ENCODE peak calls at places on chromosomes 11 and 22, in five cellular contexts. P is suprapubic skin, U is K562, V is stomach, Y is spleen. Z is an unnamed sample.

GRCh38 chr22:37546436-37547248 is 13.6 kb upstream of the CDC42EP1 start:
- DNase-seq in P (no peak), U (no peak), Y (no peak), V (peak), Z (no peak)

GRCh38 chr11:117907276-117908110 is 21.7 kb downstream of the TMPRSS13 start:
- DNase-seq in P (peak), V (peak), Y (peak), U (peak), Z (peak)

GRCh38 chr11:66317322-66317765 is 500 bp upstream of the CD248 start:
- DNase-seq in P (no peak), V (no peak), Y (peak), U (no peak), Z (peak)

GRCh38 chr11:43268786-43269185 is 43.0 kb upstream of the API5 start:
- DNase-seq in U (no peak), V (no peak), Y (no peak), P (no peak), Z (peak)

GRCh38 chr11:70703141-70704052 is 305.1 kb downstream of the CTTN start:
- DNase-seq in P (no peak), Y (peak), V (no peak), U (no peak), Z (no peak)

GRCh38 chr11:111631666-111632039 is 29.4 kb downstream of the SIK2 start:
- DNase-seq in V (no peak), Y (no peak), P (no peak), U (no peak), Z (no peak)

GRCh38 chr11:118607401-118608267 is at the start of gene PHLDB1:
- DNase-seq in U (peak), Y (peak), P (peak), V (peak), Z (peak)

GRCh38 chr11:65912840-65913239 is 6.0 kb downstream of the C11orf68 start:
- DNase-seq in U (no peak), P (no peak), Y (no peak), V (no peak), Z (no peak)

GRCh38 chr22:25622011-25622410 is 57.5 kb downstream of the GRK3 start:
- DNase-seq in P (no peak), Y (no peak), U (no peak), V (no peak), Z (no peak)

GRCh38 chr22:48245119-48245485 is 1482.7 kb downstream of the TBC1D22A start:
- DNase-seq in Y (peak), U (no peak), P (no peak), V (no peak), Z (no peak)

GRCh38 chr11:69674267-69674885 is 777 bp downstream of the LTO1 start:
- DNase-seq in P (no peak), U (peak), Y (no peak), V (peak), Z (no peak)

GRCh38 chr11:127493330-127493729 is 492.8 kb upstream of the KIRREL3 start:
- DNase-seq in U (peak), P (no peak), Y (no peak), V (no peak), Z (peak)

GRCh38 chr22:30905696-30906341 is 62.8 kb downstream of the MORC2 start:
- DNase-seq in V (no peak), U (no peak), P (no peak), Y (no peak), Z (no peak)

GRCh38 chr11:22349446-22349845 is 11.3 kb downstream of the SLC17A6 start:
- DNase-seq in U (no peak), Y (no peak), V (no peak), P (no peak), Z (peak)

GRCh38 chr11:74035264-74035663 is 26.4 kb upstream of the UCP3 start:
- DNase-seq in V (no peak), P (no peak), Y (no peak), U (no peak), Z (no peak)

GRCh38 chr11:3184732-3185347 is 19.7 kb upstream of the OSBPL5 start:
- DNase-seq in V (no peak), P (no peak), U (peak), Y (no peak), Z (no peak)

GRCh38 chr11:70468256-70469230 is 70.2 kb downstream of the CTTN start:
- DNase-seq in V (no peak), U (peak), Y (peak), P (no peak), Z (no peak)

GRCh38 chr11:128305588-128305987 is 281.8 kb downstream of the ETS1 start:
- DNase-seq in Y (no peak), P (no peak), U (no peak), V (no peak), Z (no peak)

GRCh38 chr11:117834068-117834810 is 9.7 kb upstream of the FXYD2 start:
- DNase-seq in Y (peak), P (no peak), U (no peak), V (peak), Z (no peak)

GRCh38 chr11:27770576-27770975 is 70.3 kb upstream of the BDNF start:
- DNase-seq in V (no peak), P (no peak), Y (no peak), U (no peak), Z (no peak)

GRCh38 chr11:106449756-106450155 is 372.3 kb downstream of the AASDHPPT start:
- DNase-seq in Y (no peak), P (no peak), U (no peak), V (no peak), Z (no peak)

GRCh38 chr11:46528445-46529085 is 65.3 kb downstream of the AMBRA1 start:
- DNase-seq in U (no peak), V (no peak), Y (no peak), P (no peak), Z (no peak)

GRCh38 chr11:75925785-75926164 is 110.8 kb downstream of the UVRAG start:
- DNase-seq in V (no peak), P (no peak), U (no peak), Y (no peak), Z (no peak)

GRCh38 chr11:13224324-13224723 is 53.3 kb upstream of the BMAL1 start:
- DNase-seq in Y (no peak), U (no peak), P (no peak), V (no peak), Z (no peak)

GRCh38 chr11:83545911-83546310 is 259.7 kb upstream of the CCDC90B start:
- DNase-seq in Y (no peak), V (no peak), U (no peak), P (no peak), Z (no peak)

GRCh38 chr11:90228056-90228455 is 5.2 kb upstream of the CHORDC1 start:
- DNase-seq in U (no peak), Y (no peak), P (no peak), V (no peak), Z (no peak)

GRCh38 chr11:83147895-83148294 is 9.0 kb upstream of the PCF11 start:
- DNase-seq in P (no peak), Y (no peak), V (no peak), U (peak), Z (no peak)

GRCh38 chr11:122863704-122864326 is 18.7 kb upstream of the JHY start:
- DNase-seq in V (no peak), P (no peak), U (peak), Y (no peak), Z (peak)

GRCh38 chr11:130383363-130384168 is 44.8 kb downstream of the ADAMTS8 start:
- DNase-seq in P (no peak), V (no peak), U (no peak), Y (no peak), Z (no peak)

GRCh38 chr11:31340903-31341572 is 28.5 kb downstream of the DCDC1 start:
- DNase-seq in Y (no peak), P (no peak), V (no peak), U (peak), Z (peak)

GRCh38 chr11:1343391-1344055 is 34.1 kb upstream of the TOLLIP start:
- DNase-seq in P (no peak), U (no peak), V (peak), Y (no peak), Z (no peak)

GRCh38 chr11:116691779-116692178 is 81.0 kb downstream of the BUD13 start:
- DNase-seq in P (peak), U (peak), V (peak), Y (peak), Z (peak)

GRCh38 chr11:5282652-5283051 is 12.9 kb upstream of the HBE1 start:
- DNase-seq in Y (no peak), P (no peak), U (no peak), V (no peak), Z (no peak)

GRCh38 chr11:5277807-5278206 is 8.1 kb upstream of the HBE1 start:
- DNase-seq in Y (no peak), U (no peak), P (no peak), V (no peak), Z (no peak)

GRCh38 chr11:5275369-5276110 is 5.8 kb upstream of the HBE1 start:
- DNase-seq in V (no peak), P (no peak), Y (no peak), U (peak), Z (no peak)

GRCh38 chr11:5280582-5281102 is 10.9 kb upstream of the HBE1 start:
- DNase-seq in U (peak), V (peak), P (no peak), Y (no peak), Z (no peak)

GRCh38 chr11:5279678-5280077 is 9.9 kb upstream of the HBE1 start:
- DNase-seq in Y (no peak), V (no peak), U (no peak), P (no peak), Z (no peak)
- TF ChIP-seq POLR2AphosphoS5 in Y (no peak), V (no peak), U (no peak), P (no peak), Z (no peak)

GRCh38 chr11:35485656-35486318 is 39.6 kb downstream of the PAMR1 start:
- DNase-seq in Y (peak), P (peak), U (peak), V (peak), Z (peak)

GRCh38 chr11:35486446-35486845 is 39.0 kb downstream of the PAMR1 start:
- DNase-seq in V (no peak), U (no peak), P (no peak), Y (no peak), Z (no peak)

GRCh38 chr11:35486934-35487333 is 38.5 kb downstream of the PAMR1 start:
- DNase-seq in P (no peak), V (peak), U (no peak), Y (no peak), Z (no peak)

GRCh38 chr11:35488117-35488516 is 37.3 kb downstream of the PAMR1 start:
- DNase-seq in P (no peak), V (no peak), Y (no peak), U (no peak), Z (no peak)

GRCh38 chr11:35487532-35488078 is 37.8 kb downstream of the PAMR1 start:
- DNase-seq in Y (no peak), U (peak), P (no peak), V (no peak), Z (peak)
- TF ChIP-seq POLR2AphosphoS5 in Y (no peak), U (no peak), P (no peak), V (no peak), Z (no peak)

DNA sequence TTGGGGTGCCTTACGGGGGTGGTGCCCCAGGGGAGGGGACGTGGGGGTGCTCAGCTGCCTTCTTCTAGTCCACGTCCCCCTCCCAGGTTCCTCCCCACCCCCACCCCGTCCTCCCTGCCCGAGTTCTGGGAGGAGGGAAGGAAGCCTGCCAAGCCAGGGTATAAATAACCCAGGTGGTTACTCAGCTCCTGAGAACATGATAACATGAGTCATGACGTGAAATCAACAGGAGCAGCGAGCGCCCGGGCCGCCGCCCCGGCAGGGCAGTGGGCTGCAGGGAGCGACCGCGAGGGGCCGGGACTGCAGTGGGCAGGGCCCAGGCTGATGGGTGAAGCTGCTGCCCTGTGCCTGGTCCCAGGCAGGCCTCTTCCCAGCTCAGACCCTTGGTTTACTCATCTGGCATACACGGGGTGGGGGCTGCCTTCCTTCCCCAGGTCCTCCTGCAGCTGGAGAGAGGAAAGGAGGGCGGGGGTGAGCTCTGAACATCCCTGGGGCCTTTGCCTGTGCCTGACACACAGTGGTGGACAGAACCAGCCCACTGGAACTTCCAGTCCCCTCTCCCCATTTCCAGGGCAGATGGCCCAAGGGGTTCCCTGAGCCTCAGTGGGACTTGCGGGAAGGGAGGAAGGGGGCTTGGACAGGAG is 8.8 kb upstream of the PDGFB start:
- DNase-seq in U (peak), P (no peak), V (peak), Y (no peak), Z (no peak)
- TF ChIP-seq POLR2AphosphoS5 in U (no peak), P (no peak), V (peak), Y (no peak), Z (no peak)

DNA sequence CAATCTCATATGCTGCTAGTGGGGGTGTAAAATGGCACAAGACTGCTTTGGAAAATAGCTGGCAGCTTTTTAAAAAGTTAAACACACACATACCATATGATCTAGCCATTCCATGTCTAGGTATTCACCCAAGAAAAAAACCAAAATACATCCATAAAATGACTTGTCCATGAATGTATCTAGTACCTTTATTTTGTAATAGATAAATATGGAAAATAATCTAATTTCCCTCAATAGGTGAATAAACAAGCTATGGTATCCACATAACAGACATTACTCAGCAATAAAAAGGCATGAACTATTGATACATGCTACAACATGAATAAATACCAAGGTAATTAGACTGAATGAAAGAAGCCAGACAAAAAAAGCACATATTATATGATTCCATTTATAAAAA is 22.9 kb downstream of the RNF141 start:
- DNase-seq in U (no peak), V (no peak), P (no peak), Y (no peak), Z (no peak)
- TF ChIP-seq POLR2AphosphoS5 in U (no peak), V (no peak), P (no peak), Y (no peak), Z (no peak)

GRCh38 chr11:38038777-38039176 is 1440.7 kb upstream of the RAG2 start:
- DNase-seq in U (no peak), P (no peak), V (no peak), Y (no peak), Z (no peak)
- TF ChIP-seq POLR2AphosphoS5 in U (no peak), P (no peak), V (no peak), Y (no peak), Z (no peak)

GRCh38 chr22:46443850-46444389 is 93.5 kb downstream of the CELSR1 start:
- DNase-seq in U (no peak), Y (no peak), P (no peak), V (peak), Z (no peak)
- TF ChIP-seq POLR2AphosphoS5 in U (no peak), Y (no peak), P (no peak), V (no peak), Z (no peak)

GRCh38 chr22:49961601-49962011 is 1.0 kb downstream of the PIM3 start:
- DNase-seq in V (no peak), U (no peak), Y (no peak), P (no peak), Z (no peak)
- TF ChIP-seq POLR2AphosphoS5 in V (no peak), U (no peak), Y (peak), P (no peak), Z (no peak)

GRCh38 chr11:126134461-126135155 is 71.9 kb upstream of the CDON start:
- DNase-seq in Y (no peak), V (no peak), U (no peak), P (no peak), Z (no peak)
- TF ChIP-seq POLR2AphosphoS5 in Y (no peak), V (no peak), U (no peak), P (no peak), Z (no peak)